ENCODE peak calls at places on chromosomes 13 and 19, in five cellular contexts. D is HEK293T; H is cardiac muscle cell; E is effector CD4-positive, alpha-beta T cell; Y is NCI-H1092 treated with DMSO at 0.1 percent for 48 hours. Z is an unnamed sample.

GRCh38 chr19:46691104-46691503 is 25.8 kb downstream of the PRKD2 start:
- DNase-seq in D (no peak), H (no peak), E (no peak), Y (no peak), Z (no peak)

GRCh38 chr13:51879133-51879532 is 17.4 kb downstream of the CCDC70 start:
- DNase-seq in D (no peak), H (no peak), E (no peak), Y (no peak), Z (no peak)

GRCh38 chr13:44969858-44970484 is 19.3 kb downstream of the NUFIP1 start:
- DNase-seq in D (peak; percentile 51), H (peak; percentile 82), E (no peak), Y (peak; percentile 45), Z (peak; percentile 13)

GRCh38 chr13:22812793-22813192 is 368.0 kb upstream of the SGCG start:
- DNase-seq in D (no peak), H (peak; percentile 7), E (no peak), Y (peak; percentile 18), Z (no peak)

GRCh38 chr13:78603240-78603947 is at the start of gene POU4F1:
- DNase-seq in D (peak; percentile 99), H (peak; percentile 32), E (no peak), Y (peak; percentile 97), Z (peak; percentile 94)

GRCh38 chr19:54188224-54188871 is 1.0 kb downstream of the MBOAT7 start:
- DNase-seq in D (no peak), H (peak; percentile 50), E (peak; percentile 51), Y (no peak), Z (peak; percentile 61)

GRCh38 chr13:67137044-67137735 is 92.9 kb downstream of the PCDH9 start:
- DNase-seq in D (no peak), H (peak; percentile 50), E (no peak), Y (no peak), Z (no peak)

GRCh38 chr13:111325146-111325890 is 4.9 kb downstream of the TEX29 start:
- DNase-seq in D (no peak), H (no peak), E (no peak), Y (no peak), Z (no peak)

GRCh38 chr19:40717880-40718773 is 1.2 kb downstream of the ITPKC start:
- DNase-seq in D (no peak), H (peak; percentile 33), E (no peak), Y (no peak), Z (peak; percentile 58)

GRCh38 chr13:42600943-42601342 is 27.0 kb downstream of the TNFSF11 start:
- DNase-seq in D (no peak), H (peak; percentile 2), E (no peak), Y (no peak), Z (no peak)

GRCh38 chr13:97946951-97947588 is 6.4 kb upstream of the IPO5 start:
- DNase-seq in D (no peak), H (peak; percentile 92), E (no peak), Y (no peak), Z (no peak)

GRCh38 chr13:109859216-109859835 is 72.9 kb upstream of the IRS2 start:
- DNase-seq in D (no peak), H (no peak), E (no peak), Y (no peak), Z (no peak)

GRCh38 chr19:5478925-5479588 is 23.8 kb downstream of the ZNRF4 start:
- DNase-seq in D (no peak), H (no peak), E (no peak), Y (no peak), Z (no peak)

GRCh38 chr19:662207-662961 is 630 bp downstream of the RNF126 start:
- DNase-seq in D (peak; percentile 48), H (peak; percentile 35), E (peak; percentile 61), Y (no peak), Z (no peak)

GRCh38 chr19:2767688-2768087 is 15.4 kb downstream of the SGTA start:
- DNase-seq in D (no peak), H (no peak), E (no peak), Y (no peak), Z (no peak)

GRCh38 chr13:39676315-39676876 is 20.9 kb downstream of the COG6 start:
- DNase-seq in D (no peak), H (peak; percentile 74), E (peak; percentile 20), Y (peak; percentile 20), Z (peak; percentile 44)